ENCODE peak calls at places on chromosomes 7 and 10, in ten cellular contexts. One of them, this sample, is unnamed.

GRCh38 chr7:123622660-123623386 is 21.2 kb downstream of the ASB15 start:
- DNase-seq in pancreas: no peak
- DNase-seq in cardiac fibroblast: no peak
- DNase-seq in dorsolateral prefrontal cortex: no peak
- DNase-seq in psoas muscle: no peak
- DNase-seq in AG04450: no peak
- DNase-seq in A549: no peak
- DNase-seq in PC-9: no peak
- DNase-seq in fibroblast of mammary gland: no peak
- DNase-seq in thoracic aorta: no peak
- DNase-seq in this sample: no peak

GRCh38 chr10:93437000-93437945 is 44.9 kb downstream of the MYOF start:
- DNase-seq in psoas muscle: peak
- DNase-seq in cardiac fibroblast: peak
- DNase-seq in A549: peak
- DNase-seq in pancreas: peak
- DNase-seq in PC-9: peak
- DNase-seq in fibroblast of mammary gland: peak
- DNase-seq in thoracic aorta: peak
- DNase-seq in AG04450: peak
- DNase-seq in dorsolateral prefrontal cortex: no peak
- DNase-seq in this sample: peak

GRCh38 chr10:78059916-78060315 is 26.3 kb downstream of the RPS24 start:
- DNase-seq in pancreas: no peak
- DNase-seq in fibroblast of mammary gland: no peak
- DNase-seq in AG04450: no peak
- DNase-seq in thoracic aorta: no peak
- DNase-seq in psoas muscle: no peak
- DNase-seq in dorsolateral prefrontal cortex: no peak
- DNase-seq in cardiac fibroblast: no peak
- DNase-seq in A549: no peak
- DNase-seq in PC-9: no peak
- DNase-seq in this sample: no peak

GRCh38 chr10:122163182-122164027 is 107.7 kb upstream of the BTBD16 start:
- DNase-seq in A549: no peak
- DNase-seq in pancreas: no peak
- DNase-seq in cardiac fibroblast: peak
- DNase-seq in PC-9: no peak
- DNase-seq in psoas muscle: no peak
- DNase-seq in AG04450: no peak
- DNase-seq in thoracic aorta: no peak
- DNase-seq in fibroblast of mammary gland: peak
- DNase-seq in dorsolateral prefrontal cortex: no peak
- DNase-seq in this sample: no peak

GRCh38 chr7:105800442-105800841 is 76.0 kb downstream of the ATXN7L1 start:
- DNase-seq in AG04450: no peak
- DNase-seq in psoas muscle: no peak
- DNase-seq in A549: no peak
- DNase-seq in dorsolateral prefrontal cortex: no peak
- DNase-seq in cardiac fibroblast: peak
- DNase-seq in fibroblast of mammary gland: peak
- DNase-seq in pancreas: no peak
- DNase-seq in PC-9: no peak
- DNase-seq in thoracic aorta: no peak
- DNase-seq in this sample: no peak

GRCh38 chr7:75660566-75661215 is 78.0 kb downstream of the HIP1 start:
- DNase-seq in cardiac fibroblast: no peak
- DNase-seq in A549: no peak
- DNase-seq in thoracic aorta: no peak
- DNase-seq in psoas muscle: no peak
- DNase-seq in fibroblast of mammary gland: no peak
- DNase-seq in AG04450: no peak
- DNase-seq in pancreas: no peak
- DNase-seq in PC-9: no peak
- DNase-seq in dorsolateral prefrontal cortex: no peak
- DNase-seq in this sample: no peak

GRCh38 chr10:29379208-29379607 is 90.3 kb downstream of the LYZL1 start:
- DNase-seq in fibroblast of mammary gland: no peak
- DNase-seq in A549: no peak
- DNase-seq in pancreas: no peak
- DNase-seq in cardiac fibroblast: no peak
- DNase-seq in dorsolateral prefrontal cortex: no peak
- DNase-seq in psoas muscle: no peak
- DNase-seq in AG04450: no peak
- DNase-seq in PC-9: no peak
- DNase-seq in thoracic aorta: no peak
- DNase-seq in this sample: no peak

GRCh38 chr10:3848768-3849643 is 64.0 kb upstream of the KLF6 start:
- DNase-seq in fibroblast of mammary gland: peak
- DNase-seq in thoracic aorta: no peak
- DNase-seq in dorsolateral prefrontal cortex: no peak
- DNase-seq in psoas muscle: no peak
- DNase-seq in pancreas: no peak
- DNase-seq in PC-9: no peak
- DNase-seq in A549: no peak
- DNase-seq in cardiac fibroblast: peak
- DNase-seq in AG04450: no peak
- DNase-seq in this sample: no peak

GRCh38 chr10:29969255-29970011 is 90.0 kb downstream of the JCAD start:
- DNase-seq in AG04450: no peak
- DNase-seq in PC-9: no peak
- DNase-seq in A549: no peak
- DNase-seq in dorsolateral prefrontal cortex: no peak
- DNase-seq in thoracic aorta: no peak
- DNase-seq in psoas muscle: peak
- DNase-seq in cardiac fibroblast: no peak
- DNase-seq in fibroblast of mammary gland: no peak
- DNase-seq in pancreas: no peak
- DNase-seq in this sample: no peak

GRCh38 chr10:4270116-4270515 is 485.1 kb upstream of the KLF6 start:
- DNase-seq in thoracic aorta: no peak
- DNase-seq in AG04450: no peak
- DNase-seq in cardiac fibroblast: peak
- DNase-seq in pancreas: no peak
- DNase-seq in A549: peak
- DNase-seq in dorsolateral prefrontal cortex: no peak
- DNase-seq in fibroblast of mammary gland: peak
- DNase-seq in PC-9: peak
- DNase-seq in psoas muscle: no peak
- DNase-seq in this sample: no peak

GRCh38 chr10:96043895-96044580 is 655 bp downstream of the CCNJ start:
- DNase-seq in thoracic aorta: peak
- DNase-seq in pancreas: peak
- DNase-seq in cardiac fibroblast: peak
- DNase-seq in AG04450: no peak
- DNase-seq in A549: peak
- DNase-seq in PC-9: peak
- DNase-seq in psoas muscle: peak
- DNase-seq in fibroblast of mammary gland: peak
- DNase-seq in dorsolateral prefrontal cortex: peak
- DNase-seq in this sample: peak

GRCh38 chr7:46129831-46130230 is 208.8 kb upstream of the IGFBP3 start:
- DNase-seq in dorsolateral prefrontal cortex: no peak
- DNase-seq in AG04450: no peak
- DNase-seq in A549: no peak
- DNase-seq in psoas muscle: no peak
- DNase-seq in PC-9: no peak
- DNase-seq in cardiac fibroblast: no peak
- DNase-seq in fibroblast of mammary gland: no peak
- DNase-seq in pancreas: no peak
- DNase-seq in thoracic aorta: no peak
- DNase-seq in this sample: no peak

GRCh38 chr7:96188623-96188991 is 133.3 kb downstream of the SLC25A13 start:
- DNase-seq in PC-9: no peak
- DNase-seq in fibroblast of mammary gland: no peak
- DNase-seq in dorsolateral prefrontal cortex: no peak
- DNase-seq in cardiac fibroblast: no peak
- DNase-seq in psoas muscle: no peak
- DNase-seq in A549: no peak
- DNase-seq in pancreas: no peak
- DNase-seq in thoracic aorta: no peak
- DNase-seq in AG04450: no peak
- DNase-seq in this sample: no peak

GRCh38 chr7:109637428-109637827 is 1067.8 kb downstream of the DNAJB9 start:
- DNase-seq in A549: no peak
- DNase-seq in PC-9: no peak
- DNase-seq in psoas muscle: no peak
- DNase-seq in dorsolateral prefrontal cortex: no peak
- DNase-seq in pancreas: no peak
- DNase-seq in fibroblast of mammary gland: no peak
- DNase-seq in cardiac fibroblast: no peak
- DNase-seq in AG04450: no peak
- DNase-seq in thoracic aorta: no peak
- DNase-seq in this sample: no peak

GRCh38 chr7:5767066-5767465 is 14.4 kb downstream of the RNF216 start:
- DNase-seq in cardiac fibroblast: no peak
- DNase-seq in psoas muscle: no peak
- DNase-seq in thoracic aorta: no peak
- DNase-seq in PC-9: no peak
- DNase-seq in dorsolateral prefrontal cortex: no peak
- DNase-seq in A549: no peak
- DNase-seq in AG04450: no peak
- DNase-seq in fibroblast of mammary gland: peak
- DNase-seq in pancreas: no peak
- DNase-seq in this sample: no peak

GRCh38 chr7:157004839-157005455 is 5.5 kb downstream of the MNX1 start:
- DNase-seq in A549: no peak
- DNase-seq in cardiac fibroblast: no peak
- DNase-seq in pancreas: peak
- DNase-seq in psoas muscle: no peak
- DNase-seq in fibroblast of mammary gland: no peak
- DNase-seq in thoracic aorta: no peak
- DNase-seq in AG04450: no peak
- DNase-seq in dorsolateral prefrontal cortex: no peak
- DNase-seq in PC-9: no peak
- DNase-seq in this sample: no peak

GRCh38 chr7:372546-372938 is 82.6 kb downstream of the FOXL3 start:
- DNase-seq in dorsolateral prefrontal cortex: no peak
- DNase-seq in PC-9: no peak
- DNase-seq in pancreas: no peak
- DNase-seq in thoracic aorta: no peak
- DNase-seq in fibroblast of mammary gland: no peak
- DNase-seq in AG04450: no peak
- DNase-seq in cardiac fibroblast: no peak
- DNase-seq in A549: no peak
- DNase-seq in psoas muscle: no peak
- DNase-seq in this sample: no peak

GRCh38 chr10:61286695-61287094 is 166.5 kb downstream of the TMEM26 start:
- DNase-seq in fibroblast of mammary gland: no peak
- DNase-seq in dorsolateral prefrontal cortex: no peak
- DNase-seq in cardiac fibroblast: no peak
- DNase-seq in thoracic aorta: no peak
- DNase-seq in PC-9: no peak
- DNase-seq in A549: no peak
- DNase-seq in psoas muscle: no peak
- DNase-seq in AG04450: no peak
- DNase-seq in pancreas: no peak
- DNase-seq in this sample: no peak

DNA sequence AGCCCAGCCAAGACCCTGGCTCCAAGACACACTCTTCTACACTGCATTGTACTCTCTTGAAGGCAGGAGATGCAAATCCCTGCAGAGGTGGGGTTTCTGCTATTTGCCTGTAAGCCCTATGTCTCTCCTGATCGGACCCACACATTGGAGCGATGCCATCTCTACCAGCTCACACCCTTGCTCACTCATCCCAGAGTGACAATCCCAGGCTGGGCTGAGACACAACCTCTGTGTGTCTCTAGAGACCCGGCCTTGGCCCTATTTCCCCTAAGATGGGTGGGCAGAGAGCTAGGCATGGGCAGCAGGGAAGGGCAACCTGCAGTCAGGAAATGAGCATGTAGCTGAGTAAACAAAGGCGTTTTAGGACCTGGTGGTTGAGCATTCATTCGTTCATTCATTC is 25.6 kb downstream of the CCDC3 start:
- DNase-seq in psoas muscle: no peak
- DNase-seq in AG04450: no peak
- DNase-seq in cardiac fibroblast: no peak
- DNase-seq in A549: no peak
- DNase-seq in PC-9: no peak
- DNase-seq in pancreas: no peak
- DNase-seq in fibroblast of mammary gland: no peak
- DNase-seq in dorsolateral prefrontal cortex: no peak
- DNase-seq in thoracic aorta: no peak
- DNase-seq in this sample: no peak
- TF ChIP-seq CTCF in psoas muscle: no peak
- TF ChIP-seq CTCF in AG04450: no peak
- TF ChIP-seq CTCF in cardiac fibroblast: no peak
- TF ChIP-seq CTCF in A549: no peak
- TF ChIP-seq CTCF in PC-9: no peak
- TF ChIP-seq CTCF in pancreas: no peak
- TF ChIP-seq CTCF in fibroblast of mammary gland: no peak
- TF ChIP-seq CTCF in dorsolateral prefrontal cortex: no peak
- TF ChIP-seq CTCF in thoracic aorta: no peak
- TF ChIP-seq CTCF in this sample: no peak

DNA sequence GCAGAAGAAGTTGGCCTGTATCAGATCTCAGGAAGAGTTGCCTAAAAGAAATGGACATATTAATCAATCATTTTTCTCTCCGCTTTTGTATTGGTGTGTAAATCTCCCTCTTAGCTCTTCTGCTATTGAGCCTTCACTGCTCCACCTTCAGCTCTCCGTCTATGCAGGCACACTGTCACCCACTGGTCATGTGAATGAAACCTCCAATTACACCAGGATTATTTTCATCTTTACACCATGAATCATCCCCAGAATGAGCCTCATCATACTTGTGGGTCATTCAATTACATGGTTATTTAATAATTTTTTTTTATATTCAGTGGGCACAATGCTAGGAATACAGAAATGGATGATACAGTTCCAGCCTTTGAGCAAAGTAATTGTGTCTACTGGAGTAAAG is 92.6 kb downstream of the LRRC4 start:
- DNase-seq in AG04450: peak
- DNase-seq in psoas muscle: no peak
- DNase-seq in dorsolateral prefrontal cortex: no peak
- DNase-seq in cardiac fibroblast: peak
- DNase-seq in fibroblast of mammary gland: peak
- DNase-seq in thoracic aorta: no peak
- DNase-seq in PC-9: no peak
- DNase-seq in A549: peak
- DNase-seq in pancreas: no peak
- DNase-seq in this sample: peak
- TF ChIP-seq CTCF in AG04450: no peak
- TF ChIP-seq CTCF in psoas muscle: no peak
- TF ChIP-seq CTCF in dorsolateral prefrontal cortex: no peak
- TF ChIP-seq CTCF in cardiac fibroblast: no peak
- TF ChIP-seq CTCF in fibroblast of mammary gland: peak
- TF ChIP-seq CTCF in thoracic aorta: no peak
- TF ChIP-seq CTCF in PC-9: no peak
- TF ChIP-seq CTCF in A549: no peak
- TF ChIP-seq CTCF in pancreas: no peak
- TF ChIP-seq CTCF in this sample: no peak

GRCh38 chr7:103524042-103524907 is 78.3 kb upstream of the SLC26A5 start:
- DNase-seq in psoas muscle: no peak
- DNase-seq in AG04450: peak
- DNase-seq in fibroblast of mammary gland: peak
- DNase-seq in cardiac fibroblast: peak
- DNase-seq in pancreas: no peak
- DNase-seq in PC-9: no peak
- DNase-seq in thoracic aorta: no peak
- DNase-seq in A549: peak
- DNase-seq in dorsolateral prefrontal cortex: no peak
- DNase-seq in this sample: no peak
- TF ChIP-seq CTCF in psoas muscle: peak
- TF ChIP-seq CTCF in AG04450: peak
- TF ChIP-seq CTCF in fibroblast of mammary gland: peak
- TF ChIP-seq CTCF in cardiac fibroblast: peak
- TF ChIP-seq CTCF in pancreas: peak
- TF ChIP-seq CTCF in PC-9: peak
- TF ChIP-seq CTCF in thoracic aorta: peak
- TF ChIP-seq CTCF in A549: peak
- TF ChIP-seq CTCF in dorsolateral prefrontal cortex: peak
- TF ChIP-seq CTCF in this sample: peak

GRCh38 chr7:79282051-79282694 is 171.3 kb downstream of the MAGI2 start:
- DNase-seq in psoas muscle: no peak
- DNase-seq in cardiac fibroblast: peak
- DNase-seq in thoracic aorta: no peak
- DNase-seq in A549: peak
- DNase-seq in AG04450: peak
- DNase-seq in fibroblast of mammary gland: peak
- DNase-seq in pancreas: no peak
- DNase-seq in PC-9: peak
- DNase-seq in dorsolateral prefrontal cortex: no peak
- DNase-seq in this sample: peak
- TF ChIP-seq CTCF in psoas muscle: peak
- TF ChIP-seq CTCF in cardiac fibroblast: peak
- TF ChIP-seq CTCF in thoracic aorta: no peak
- TF ChIP-seq CTCF in A549: peak
- TF ChIP-seq CTCF in AG04450: peak
- TF ChIP-seq CTCF in fibroblast of mammary gland: peak
- TF ChIP-seq CTCF in pancreas: no peak
- TF ChIP-seq CTCF in PC-9: no peak
- TF ChIP-seq CTCF in dorsolateral prefrontal cortex: peak
- TF ChIP-seq CTCF in this sample: peak

This sample was measured in Calu3.